ENCODE peak calls at places on chromosomes 4 and X, in nine cellular contexts. One of them, this sample, is unnamed.
A peak's percentile ranks its signal among the peaks of the same experiment; 100 is the strongest.

GRCh38 chr4:80173387-80173786 is 23.9 kb upstream of the PRDM8 start:
- DNase-seq in stimulated activated CD4-positive, alpha-beta T cell treated with anti-CD3 and anti-CD28 coated beads, Interleukin-4, amount 100 ng/mL, for 48 hours: no peak
- DNase-seq in T-helper 1 cell: peak; percentile 50
- DNase-seq in germinal center: no peak
- DNase-seq in M059J: peak; percentile 83
- DNase-seq in H9: no peak
- DNase-seq in nucleus accumbens: no peak
- DNase-seq in activated CD4-positive, alpha-beta T cell treated with anti-CD3 and anti-CD28 coated beads for 36 hours: peak; percentile 72
- DNase-seq in cardiac muscle cell: peak; percentile 61
- DNase-seq in this sample: no peak

GRCh38 chr4:86106475-86106874 is 253.4 kb downstream of the MAPK10 start:
- DNase-seq in germinal center: no peak
- DNase-seq in stimulated activated CD4-positive, alpha-beta T cell treated with anti-CD3 and anti-CD28 coated beads, Interleukin-4, amount 100 ng/mL, for 48 hours: no peak
- DNase-seq in H9: no peak
- DNase-seq in nucleus accumbens: no peak
- DNase-seq in cardiac muscle cell: no peak
- DNase-seq in M059J: no peak
- DNase-seq in T-helper 1 cell: no peak
- DNase-seq in activated CD4-positive, alpha-beta T cell treated with anti-CD3 and anti-CD28 coated beads for 36 hours: no peak
- DNase-seq in this sample: no peak

GRCh38 chr4:156496797-156497196 is 474.8 kb downstream of the PDGFC start:
- DNase-seq in M059J: peak; percentile 90
- DNase-seq in T-helper 1 cell: no peak
- DNase-seq in cardiac muscle cell: no peak
- DNase-seq in activated CD4-positive, alpha-beta T cell treated with anti-CD3 and anti-CD28 coated beads for 36 hours: no peak
- DNase-seq in stimulated activated CD4-positive, alpha-beta T cell treated with anti-CD3 and anti-CD28 coated beads, Interleukin-4, amount 100 ng/mL, for 48 hours: no peak
- DNase-seq in H9: no peak
- DNase-seq in nucleus accumbens: no peak
- DNase-seq in germinal center: no peak
- DNase-seq in this sample: no peak

GRCh38 chr4:54277691-54278090 is 48.6 kb downstream of the PDGFRA start:
- DNase-seq in H9: no peak
- DNase-seq in germinal center: no peak
- DNase-seq in stimulated activated CD4-positive, alpha-beta T cell treated with anti-CD3 and anti-CD28 coated beads, Interleukin-4, amount 100 ng/mL, for 48 hours: no peak
- DNase-seq in T-helper 1 cell: no peak
- DNase-seq in M059J: peak; percentile 84
- DNase-seq in nucleus accumbens: no peak
- DNase-seq in activated CD4-positive, alpha-beta T cell treated with anti-CD3 and anti-CD28 coated beads for 36 hours: peak; percentile 17
- DNase-seq in cardiac muscle cell: peak; percentile 75
- DNase-seq in this sample: no peak

GRCh38 chrX:41184312-41184711 is 99.1 kb downstream of the USP9X start:
- DNase-seq in cardiac muscle cell: no peak
- DNase-seq in activated CD4-positive, alpha-beta T cell treated with anti-CD3 and anti-CD28 coated beads for 36 hours: no peak
- DNase-seq in T-helper 1 cell: no peak
- DNase-seq in M059J: no peak
- DNase-seq in stimulated activated CD4-positive, alpha-beta T cell treated with anti-CD3 and anti-CD28 coated beads, Interleukin-4, amount 100 ng/mL, for 48 hours: no peak
- DNase-seq in H9: no peak
- DNase-seq in germinal center: peak; percentile 23
- DNase-seq in nucleus accumbens: no peak
- DNase-seq in this sample: no peak

GRCh38 chr4:108574402-108574801 is 46.0 kb upstream of the RPL34 start:
- DNase-seq in T-helper 1 cell: no peak
- DNase-seq in M059J: no peak
- DNase-seq in stimulated activated CD4-positive, alpha-beta T cell treated with anti-CD3 and anti-CD28 coated beads, Interleukin-4, amount 100 ng/mL, for 48 hours: no peak
- DNase-seq in nucleus accumbens: no peak
- DNase-seq in H9: no peak
- DNase-seq in germinal center: no peak
- DNase-seq in activated CD4-positive, alpha-beta T cell treated with anti-CD3 and anti-CD28 coated beads for 36 hours: no peak
- DNase-seq in cardiac muscle cell: no peak
- DNase-seq in this sample: no peak

GRCh38 chrX:87583679-87584078 is 66.1 kb downstream of the KLHL4 start:
- DNase-seq in T-helper 1 cell: no peak
- DNase-seq in activated CD4-positive, alpha-beta T cell treated with anti-CD3 and anti-CD28 coated beads for 36 hours: peak; percentile 7
- DNase-seq in stimulated activated CD4-positive, alpha-beta T cell treated with anti-CD3 and anti-CD28 coated beads, Interleukin-4, amount 100 ng/mL, for 48 hours: no peak
- DNase-seq in cardiac muscle cell: peak; percentile 36
- DNase-seq in germinal center: no peak
- DNase-seq in M059J: no peak
- DNase-seq in H9: peak; percentile 66
- DNase-seq in nucleus accumbens: no peak
- DNase-seq in this sample: no peak

GRCh38 chr4:182231080-182231479 is 12.1 kb upstream of the TENM3 start:
- DNase-seq in nucleus accumbens: no peak
- DNase-seq in germinal center: no peak
- DNase-seq in T-helper 1 cell: no peak
- DNase-seq in H9: no peak
- DNase-seq in activated CD4-positive, alpha-beta T cell treated with anti-CD3 and anti-CD28 coated beads for 36 hours: no peak
- DNase-seq in cardiac muscle cell: no peak
- DNase-seq in stimulated activated CD4-positive, alpha-beta T cell treated with anti-CD3 and anti-CD28 coated beads, Interleukin-4, amount 100 ng/mL, for 48 hours: no peak
- DNase-seq in M059J: peak; percentile 90
- DNase-seq in this sample: no peak

GRCh38 chr4:57083107-57083506 is 27.1 kb downstream of the IGFBP7 start:
- DNase-seq in T-helper 1 cell: no peak
- DNase-seq in nucleus accumbens: no peak
- DNase-seq in stimulated activated CD4-positive, alpha-beta T cell treated with anti-CD3 and anti-CD28 coated beads, Interleukin-4, amount 100 ng/mL, for 48 hours: no peak
- DNase-seq in M059J: no peak
- DNase-seq in H9: no peak
- DNase-seq in germinal center: no peak
- DNase-seq in activated CD4-positive, alpha-beta T cell treated with anti-CD3 and anti-CD28 coated beads for 36 hours: no peak
- DNase-seq in cardiac muscle cell: peak; percentile 78
- DNase-seq in this sample: no peak

GRCh38 chrX:20265221-20265725 is 1.4 kb downstream of the RPS6KA3 start:
- DNase-seq in M059J: peak; percentile 71
- DNase-seq in cardiac muscle cell: peak; percentile 84
- DNase-seq in T-helper 1 cell: peak; percentile 37
- DNase-seq in H9: peak; percentile 42
- DNase-seq in stimulated activated CD4-positive, alpha-beta T cell treated with anti-CD3 and anti-CD28 coated beads, Interleukin-4, amount 100 ng/mL, for 48 hours: peak; percentile 57
- DNase-seq in nucleus accumbens: peak; percentile 8
- DNase-seq in germinal center: no peak
- DNase-seq in activated CD4-positive, alpha-beta T cell treated with anti-CD3 and anti-CD28 coated beads for 36 hours: peak; percentile 86
- DNase-seq in this sample: peak; percentile 74

GRCh38 chrX:150731795-150732194 is 38.6 kb downstream of the MTMR1 start:
- DNase-seq in germinal center: no peak
- DNase-seq in cardiac muscle cell: peak; percentile 91
- DNase-seq in stimulated activated CD4-positive, alpha-beta T cell treated with anti-CD3 and anti-CD28 coated beads, Interleukin-4, amount 100 ng/mL, for 48 hours: peak; percentile 40
- DNase-seq in M059J: peak; percentile 63
- DNase-seq in nucleus accumbens: no peak
- DNase-seq in T-helper 1 cell: no peak
- DNase-seq in activated CD4-positive, alpha-beta T cell treated with anti-CD3 and anti-CD28 coated beads for 36 hours: peak; percentile 81
- DNase-seq in H9: no peak
- DNase-seq in this sample: no peak

GRCh38 chrX:623599-624323 is 6.8 kb upstream of the SHOX start:
- DNase-seq in cardiac muscle cell: no peak
- DNase-seq in T-helper 1 cell: no peak
- DNase-seq in nucleus accumbens: no peak
- DNase-seq in H9: peak; percentile 80
- DNase-seq in germinal center: no peak
- DNase-seq in stimulated activated CD4-positive, alpha-beta T cell treated with anti-CD3 and anti-CD28 coated beads, Interleukin-4, amount 100 ng/mL, for 48 hours: no peak
- DNase-seq in activated CD4-positive, alpha-beta T cell treated with anti-CD3 and anti-CD28 coated beads for 36 hours: no peak
- DNase-seq in M059J: no peak
- DNase-seq in this sample: no peak

GRCh38 chr4:1628892-1629703 is 55.0 kb downstream of the FAM53A start:
- DNase-seq in M059J: peak; percentile 21
- DNase-seq in T-helper 1 cell: peak; percentile 67
- DNase-seq in stimulated activated CD4-positive, alpha-beta T cell treated with anti-CD3 and anti-CD28 coated beads, Interleukin-4, amount 100 ng/mL, for 48 hours: peak; percentile 70
- DNase-seq in cardiac muscle cell: peak; percentile 51
- DNase-seq in nucleus accumbens: peak; percentile 3
- DNase-seq in activated CD4-positive, alpha-beta T cell treated with anti-CD3 and anti-CD28 coated beads for 36 hours: peak; percentile 82
- DNase-seq in H9: peak; percentile 82
- DNase-seq in germinal center: peak; percentile 77
- DNase-seq in this sample: peak; percentile 21

GRCh38 chr4:80096175-80096850 is 23.3 kb upstream of the ANTXR2 start:
- DNase-seq in T-helper 1 cell: no peak
- DNase-seq in M059J: no peak
- DNase-seq in stimulated activated CD4-positive, alpha-beta T cell treated with anti-CD3 and anti-CD28 coated beads, Interleukin-4, amount 100 ng/mL, for 48 hours: no peak
- DNase-seq in germinal center: no peak
- DNase-seq in activated CD4-positive, alpha-beta T cell treated with anti-CD3 and anti-CD28 coated beads for 36 hours: no peak
- DNase-seq in cardiac muscle cell: no peak
- DNase-seq in nucleus accumbens: no peak
- DNase-seq in H9: no peak
- DNase-seq in this sample: no peak

GRCh38 chr4:57214654-57215411 is 104.6 kb upstream of the IGFBP7 start:
- DNase-seq in stimulated activated CD4-positive, alpha-beta T cell treated with anti-CD3 and anti-CD28 coated beads, Interleukin-4, amount 100 ng/mL, for 48 hours: no peak
- DNase-seq in nucleus accumbens: no peak
- DNase-seq in T-helper 1 cell: no peak
- DNase-seq in M059J: no peak
- DNase-seq in H9: no peak
- DNase-seq in germinal center: no peak
- DNase-seq in activated CD4-positive, alpha-beta T cell treated with anti-CD3 and anti-CD28 coated beads for 36 hours: no peak
- DNase-seq in cardiac muscle cell: no peak
- DNase-seq in this sample: no peak

GRCh38 chr4:137707626-137708025 is 175.3 kb upstream of the PCDH18 start:
- DNase-seq in germinal center: no peak
- DNase-seq in cardiac muscle cell: peak; percentile 53
- DNase-seq in T-helper 1 cell: no peak
- DNase-seq in activated CD4-positive, alpha-beta T cell treated with anti-CD3 and anti-CD28 coated beads for 36 hours: no peak
- DNase-seq in M059J: peak; percentile 29
- DNase-seq in H9: no peak
- DNase-seq in nucleus accumbens: no peak
- DNase-seq in stimulated activated CD4-positive, alpha-beta T cell treated with anti-CD3 and anti-CD28 coated beads, Interleukin-4, amount 100 ng/mL, for 48 hours: no peak
- DNase-seq in this sample: no peak

GRCh38 chrX:39174761-39175417 is 373.6 kb downstream of the MID1IP1 start:
- DNase-seq in stimulated activated CD4-positive, alpha-beta T cell treated with anti-CD3 and anti-CD28 coated beads, Interleukin-4, amount 100 ng/mL, for 48 hours: no peak
- DNase-seq in T-helper 1 cell: no peak
- DNase-seq in cardiac muscle cell: peak; percentile 34
- DNase-seq in H9: no peak
- DNase-seq in nucleus accumbens: no peak
- DNase-seq in germinal center: no peak
- DNase-seq in M059J: no peak
- DNase-seq in activated CD4-positive, alpha-beta T cell treated with anti-CD3 and anti-CD28 coated beads for 36 hours: peak; percentile 53
- DNase-seq in this sample: no peak

GRCh38 chr4:64857198-64857597 is 447.9 kb upstream of the TECRL start:
- DNase-seq in stimulated activated CD4-positive, alpha-beta T cell treated with anti-CD3 and anti-CD28 coated beads, Interleukin-4, amount 100 ng/mL, for 48 hours: no peak
- DNase-seq in activated CD4-positive, alpha-beta T cell treated with anti-CD3 and anti-CD28 coated beads for 36 hours: no peak
- DNase-seq in M059J: no peak
- DNase-seq in H9: no peak
- DNase-seq in T-helper 1 cell: no peak
- DNase-seq in cardiac muscle cell: no peak
- DNase-seq in nucleus accumbens: no peak
- DNase-seq in germinal center: no peak
- DNase-seq in this sample: no peak

GRCh38 chr4:101345596-101346311 is 1.6 kb downstream of the PPP3CA start:
- DNase-seq in activated CD4-positive, alpha-beta T cell treated with anti-CD3 and anti-CD28 coated beads for 36 hours: peak; percentile 65
- DNase-seq in H9: peak; percentile 42
- DNase-seq in stimulated activated CD4-positive, alpha-beta T cell treated with anti-CD3 and anti-CD28 coated beads, Interleukin-4, amount 100 ng/mL, for 48 hours: peak; percentile 21
- DNase-seq in T-helper 1 cell: peak; percentile 53
- DNase-seq in nucleus accumbens: peak; percentile 60
- DNase-seq in M059J: peak; percentile 60
- DNase-seq in germinal center: peak; percentile 59
- DNase-seq in cardiac muscle cell: peak; percentile 65
- DNase-seq in this sample: peak; percentile 53

GRCh38 chrX:129472116-129472515 is 51.2 kb downstream of the SMARCA1 start:
- DNase-seq in T-helper 1 cell: no peak
- DNase-seq in M059J: peak; percentile 68
- DNase-seq in H9: no peak
- DNase-seq in stimulated activated CD4-positive, alpha-beta T cell treated with anti-CD3 and anti-CD28 coated beads, Interleukin-4, amount 100 ng/mL, for 48 hours: no peak
- DNase-seq in activated CD4-positive, alpha-beta T cell treated with anti-CD3 and anti-CD28 coated beads for 36 hours: no peak
- DNase-seq in cardiac muscle cell: no peak
- DNase-seq in germinal center: no peak
- DNase-seq in nucleus accumbens: no peak
- DNase-seq in this sample: peak; percentile 9

GRCh38 chr4:151291485-151291884 is 14.5 kb downstream of the PRSS48 start:
- DNase-seq in activated CD4-positive, alpha-beta T cell treated with anti-CD3 and anti-CD28 coated beads for 36 hours: no peak
- DNase-seq in cardiac muscle cell: no peak
- DNase-seq in germinal center: no peak
- DNase-seq in stimulated activated CD4-positive, alpha-beta T cell treated with anti-CD3 and anti-CD28 coated beads, Interleukin-4, amount 100 ng/mL, for 48 hours: no peak
- DNase-seq in M059J: no peak
- DNase-seq in H9: no peak
- DNase-seq in nucleus accumbens: no peak
- DNase-seq in T-helper 1 cell: no peak
- DNase-seq in this sample: no peak

This sample was measured in SW480.